ENCODE peak calls at places on chromosome 11, in five cellular contexts. Z is A549, V is K562, G is GM12878, J is HepG2. Y is an unnamed sample.

GRCh38 chr11:23192256-23192655 is 332.0 kb upstream of the CCDC179 start:
- DNase-seq in Z (no peak), V (no peak), G (no peak), J (no peak), Y (no peak)

GRCh38 chr11:122979103-122979814 is 2.4 kb downstream of the BSX start:
- DNase-seq in Z (no peak), V (no peak), G (no peak), J (no peak), Y (peak; percentile 62)

GRCh38 chr11:14065153-14065552 is 102.6 kb downstream of the SPON1 start:
- DNase-seq in Z (no peak), V (no peak), G (no peak), J (no peak), Y (no peak)

GRCh38 chr11:123382555-123383074 is 47.5 kb upstream of the GRAMD1B start:
- DNase-seq in Z (no peak), V (no peak), G (no peak), J (no peak), Y (no peak)

GRCh38 chr11:92111291-92111690 is 113.3 kb upstream of the FAT3 start:
- DNase-seq in Z (no peak), V (no peak), G (no peak), J (no peak), Y (no peak)

GRCh38 chr11:57584341-57584740 is 13.1 kb upstream of the SERPING1 start:
- DNase-seq in Z (no peak), V (no peak), G (no peak), J (no peak), Y (no peak)

GRCh38 chr11:9573775-9574555 is 495 bp downstream of the WEE1 start:
- DNase-seq in Z (peak; percentile 32), V (no peak), G (no peak), J (no peak), Y (no peak)

GRCh38 chr11:128187829-128188228 is 399.5 kb downstream of the ETS1 start:
- DNase-seq in Z (no peak), V (no peak), G (no peak), J (no peak), Y (no peak)

GRCh38 chr11:117876341-117877119 is at the start of gene FXYD6:
- DNase-seq in Z (no peak), V (peak; percentile 66), G (no peak), J (no peak), Y (peak; percentile 78)

GRCh38 chr11:120629407-120629806 is 117.9 kb downstream of the GRIK4 start:
- DNase-seq in Z (no peak), V (no peak), G (no peak), J (no peak), Y (no peak)

GRCh38 chr11:45859661-45860140 is 12.4 kb downstream of the CRY2 start:
- DNase-seq in Z (no peak), V (no peak), G (no peak), J (no peak), Y (no peak)

GRCh38 chr11:57354699-57355098 is 16.5 kb downstream of the P2RX3 start:
- DNase-seq in Z (no peak), V (no peak), G (no peak), J (no peak), Y (no peak)

GRCh38 chr11:71936825-71937224 is 8.0 kb downstream of the RNF121 start:
- DNase-seq in Z (no peak), V (no peak), G (no peak), J (no peak), Y (no peak)

GRCh38 chr11:118924591-118925585 is 838 bp downstream of the BCL9L start:
- DNase-seq in Z (no peak), V (peak; percentile 62), G (no peak), J (no peak), Y (peak; percentile 83)

DNA sequence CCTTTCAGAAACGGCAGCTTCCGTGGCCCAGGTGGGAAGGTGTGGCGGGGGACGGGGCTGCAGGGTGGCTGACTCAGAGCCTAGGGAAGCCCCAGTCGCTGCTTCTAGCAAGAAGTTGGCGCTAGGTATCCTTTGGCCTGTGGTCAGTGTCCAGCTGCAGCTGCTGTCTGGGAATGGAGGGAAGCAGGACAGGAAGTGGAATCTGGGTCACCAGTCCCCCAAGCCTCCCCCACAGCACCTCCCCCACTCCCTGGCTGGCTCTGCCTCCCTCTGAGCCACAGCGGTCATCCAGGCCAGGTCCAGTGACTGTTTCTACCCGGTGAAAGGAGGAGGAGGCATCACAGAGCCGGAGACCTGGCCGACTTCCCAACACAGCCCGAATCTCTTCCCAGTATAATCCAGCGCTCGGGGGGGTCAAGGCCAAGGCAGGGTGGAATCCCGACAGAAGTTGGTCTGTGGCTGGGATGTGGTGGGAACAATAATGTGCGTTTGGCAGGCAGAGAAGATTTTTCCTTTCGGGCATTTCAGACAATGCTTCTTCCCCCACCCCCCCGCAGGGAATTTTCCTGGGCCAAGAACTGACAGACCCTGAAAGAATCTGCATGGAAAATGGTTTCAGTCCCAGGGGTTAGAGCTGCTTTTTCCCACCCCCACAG is 45.1 kb downstream of the C11orf96 start:
- DNase-seq in Z (no peak), V (no peak), G (no peak), J (no peak), Y (no peak)
- TF ChIP-seq KDM1A in Z (no peak), V (no peak), G (no peak), J (no peak), Y (no peak)

GRCh38 chr11:111549196-111549868 is 8.8 kb downstream of the LAYN start:
- DNase-seq in Z (no peak), V (no peak), G (no peak), J (no peak), Y (no peak)

GRCh38 chr11:111549869-111550203 is 9.3 kb downstream of the LAYN start:
- DNase-seq in Z (no peak), V (no peak), G (no peak), J (no peak), Y (no peak)

GRCh38 chr11:111550258-111550657 is 9.7 kb downstream of the LAYN start:
- DNase-seq in Z (no peak), V (no peak), G (no peak), J (no peak), Y (no peak)

GRCh38 chr11:111542606-111543275 is 2.2 kb downstream of the LAYN start:
- DNase-seq in Z (no peak), V (no peak), G (no peak), J (no peak), Y (no peak)

GRCh38 chr11:111548542-111548941 is 8.0 kb downstream of the LAYN start:
- DNase-seq in Z (no peak), V (no peak), G (no peak), J (no peak), Y (no peak)
- TF ChIP-seq KDM1A in Z (no peak), V (no peak), G (no peak), J (no peak), Y (no peak)

GRCh38 chr11:85530596-85530995 is 96.5 kb downstream of the DLG2 start:
- DNase-seq in Z (no peak), V (no peak), G (no peak), J (no peak), Y (no peak)
- TF ChIP-seq KDM1A in Z (no peak), V (no peak), G (no peak), J (no peak), Y (no peak)

GRCh38 chr11:12693485-12694181 is 19.4 kb downstream of the TEAD1 start:
- DNase-seq in Z (peak; percentile 73), V (no peak), G (no peak), J (peak; percentile 48), Y (no peak)
- TF ChIP-seq KDM1A in Z (no peak), V (peak; percentile 50), G (no peak), J (no peak), Y (no peak)

GRCh38 chr11:86537541-86538222 is 134.7 kb downstream of the ME3 start:
- DNase-seq in Z (no peak), V (no peak), G (no peak), J (no peak), Y (no peak)
- TF ChIP-seq KDM1A in Z (no peak), V (no peak), G (no peak), J (no peak), Y (no peak)

Y was measured in H1.